ENCODE peak calls at places on chromosome 11, in seven cellular contexts. P is body of pancreas; L is GM12865; J is ovary; W is HFFc6; K is GM12864; T is CD8-positive, alpha-beta T cell. O is an unnamed sample.

GRCh38 chr11:47152953-47153950 is 23.4 kb downstream of the ARFGAP2 start:
- DNase-seq in W (peak), P (peak), K (no peak), J (peak), L (peak), T (peak), O (peak)

GRCh38 chr11:47189100-47189834 is 3.0 kb upstream of the PACSIN3 start:
- DNase-seq in T (no peak), W (peak), J (no peak), P (no peak), K (no peak), L (no peak), O (peak)

GRCh38 chr11:82675838-82676237 is 57.8 kb downstream of the FAM181B start:
- DNase-seq in T (no peak), L (peak), J (no peak), P (no peak), W (no peak), K (no peak), O (no peak)

GRCh38 chr11:129995163-129995562 is 7.5 kb downstream of the PRDM10 start:
- DNase-seq in W (no peak), T (no peak), P (no peak), J (no peak), K (no peak), L (no peak), O (no peak)

GRCh38 chr11:125141178-125141577 is 23.4 kb upstream of the PKNOX2 start:
- DNase-seq in T (no peak), L (no peak), J (no peak), W (no peak), P (no peak), K (no peak), O (no peak)

GRCh38 chr11:111483431-111483830 is 28.8 kb downstream of the BTG4 start:
- DNase-seq in T (no peak), W (no peak), L (no peak), K (no peak), J (no peak), P (no peak), O (no peak)

GRCh38 chr11:61020706-61021235 is 49.3 kb downstream of the CD6 start:
- DNase-seq in P (no peak), T (no peak), L (no peak), J (no peak), W (no peak), K (no peak), O (no peak)

GRCh38 chr11:125071408-125071807 is 8.3 kb downstream of the SLC37A2 start:
- DNase-seq in W (no peak), L (no peak), T (no peak), J (peak), P (no peak), K (no peak), O (no peak)

GRCh38 chr11:12680246-12680939 is 6.2 kb downstream of the TEAD1 start:
- DNase-seq in W (peak), P (peak), L (peak), K (peak), J (peak), T (no peak), O (peak)

GRCh38 chr11:68446046-68446725 is 14.4 kb upstream of the PPP6R3 start:
- DNase-seq in K (no peak), P (no peak), W (no peak), T (no peak), L (no peak), J (no peak), O (no peak)

GRCh38 chr11:62544521-62545436 is 1.8 kb downstream of the AHNAK start:
- DNase-seq in L (peak), K (no peak), P (no peak), J (no peak), T (peak), W (no peak), O (no peak)

GRCh38 chr11:83818349-83818748 is 532.2 kb upstream of the CCDC90B start:
- DNase-seq in L (no peak), P (no peak), K (no peak), W (peak), T (no peak), J (no peak), O (no peak)

GRCh38 chr11:94632356-94632755 is 65.2 kb downstream of the PIWIL4 start:
- DNase-seq in T (no peak), K (no peak), W (no peak), L (no peak), P (no peak), J (no peak), O (no peak)

GRCh38 chr11:19985106-19985505 is 175.2 kb downstream of the DBX1 start:
- DNase-seq in K (no peak), W (no peak), L (no peak), T (no peak), P (no peak), J (no peak), O (no peak)

GRCh38 chr11:12177739-12178338 is 67.4 kb downstream of the MICAL2 start:
- DNase-seq in P (no peak), W (peak), K (no peak), L (no peak), J (no peak), T (no peak), O (no peak)

GRCh38 chr11:110433393-110434333 is 3.9 kb downstream of the FDX1 start:
- DNase-seq in L (peak), W (no peak), P (no peak), J (no peak), T (no peak), K (no peak), O (no peak)

GRCh38 chr11:124763156-124763947 is 1.3 kb upstream of the ESAM start:
- DNase-seq in K (peak), P (peak), W (peak), L (peak), J (peak), T (peak), O (peak)

GRCh38 chr11:78783846-78784245 is 209.2 kb upstream of the NARS2 start:
- DNase-seq in L (no peak), T (no peak), P (no peak), J (no peak), K (no peak), W (no peak), O (no peak)

GRCh38 chr11:67484847-67485311 is 2.1 kb downstream of the AIP start:
- DNase-seq in W (no peak), J (no peak), P (no peak), L (peak), T (peak), K (no peak), O (no peak)

GRCh38 chr11:111918390-111919256 is at the start of gene C11orf52:
- DNase-seq in P (peak), W (no peak), K (no peak), J (peak), T (no peak), L (no peak), O (no peak)

GRCh38 chr11:132586801-132587200 is 945.5 kb downstream of the OPCML start:
- DNase-seq in P (no peak), J (no peak), L (no peak), W (peak), T (no peak), K (no peak), O (peak)

GRCh38 chr11:79932612-79933011 is 491.8 kb upstream of the TENM4 start:
- DNase-seq in K (no peak), J (no peak), T (no peak), W (no peak), P (no peak), L (no peak), O (no peak)

GRCh38 chr11:60515144-60515855 is at the start of gene MS4A13:
- DNase-seq in L (no peak), W (no peak), K (no peak), T (no peak), P (no peak), J (no peak), O (no peak)

GRCh38 chr11:116990811-116991210 is 107.4 kb downstream of the SIK3 start:
- DNase-seq in W (no peak), K (no peak), L (no peak), P (no peak), J (no peak), T (no peak), O (no peak)

GRCh38 chr11:46903846-46904245 is 14.5 kb downstream of the LRP4 start:
- DNase-seq in P (no peak), K (no peak), L (no peak), T (no peak), W (no peak), J (no peak), O (no peak)

GRCh38 chr11:65043881-65044501 is 3.0 kb downstream of the SAC3D1 start:
- DNase-seq in T (no peak), W (peak), K (no peak), L (no peak), P (no peak), J (no peak), O (no peak)

GRCh38 chr11:64619811-64620285 is 28.8 kb downstream of the SLC22A12 start:
- DNase-seq in P (peak), K (no peak), L (no peak), W (peak), T (no peak), J (peak), O (no peak)

GRCh38 chr11:46695345-46696211 is 4.8 kb downstream of the ARHGAP1 start:
- DNase-seq in W (no peak), T (no peak), P (no peak), L (no peak), J (no peak), K (no peak), O (no peak)

GRCh38 chr11:120134931-120135228 is 3.0 kb downstream of the TRIM29 start:
- DNase-seq in K (no peak), P (no peak), W (no peak), J (peak), T (peak), L (no peak), O (no peak)

GRCh38 chr11:11550534-11550933 is 71.3 kb downstream of the GALNT18 start:
- DNase-seq in K (no peak), W (no peak), P (no peak), T (no peak), L (no peak), J (no peak), O (no peak)

GRCh38 chr11:117924631-117925170 is 4.5 kb downstream of the TMPRSS13 start:
- DNase-seq in L (no peak), J (no peak), K (no peak), T (no peak), P (no peak), W (no peak), O (no peak)

GRCh38 chr11:8265681-8266241 is 2.1 kb upstream of the LMO1 start:
- DNase-seq in P (no peak), W (no peak), K (no peak), T (no peak), J (no peak), L (no peak), O (no peak)

GRCh38 chr11:92941676-92942571 is 27.5 kb upstream of the MTNR1B start:
- DNase-seq in J (no peak), P (peak), K (no peak), L (peak), W (peak), T (no peak), O (peak)

GRCh38 chr11:88779551-88779950 is 286.2 kb downstream of the GRM5 start:
- DNase-seq in K (no peak), J (no peak), T (no peak), L (no peak), W (peak), P (no peak), O (peak)

GRCh38 chr11:67604815-67605214 is 1.9 kb upstream of the NDUFV1 start:
- DNase-seq in K (no peak), L (no peak), J (no peak), T (no peak), W (no peak), P (no peak), O (no peak)

GRCh38 chr11:77776455-77776854 is 44.1 kb downstream of the RSF1 start:
- DNase-seq in L (peak), P (no peak), J (no peak), W (peak), K (no peak), T (no peak), O (no peak)

DNA sequence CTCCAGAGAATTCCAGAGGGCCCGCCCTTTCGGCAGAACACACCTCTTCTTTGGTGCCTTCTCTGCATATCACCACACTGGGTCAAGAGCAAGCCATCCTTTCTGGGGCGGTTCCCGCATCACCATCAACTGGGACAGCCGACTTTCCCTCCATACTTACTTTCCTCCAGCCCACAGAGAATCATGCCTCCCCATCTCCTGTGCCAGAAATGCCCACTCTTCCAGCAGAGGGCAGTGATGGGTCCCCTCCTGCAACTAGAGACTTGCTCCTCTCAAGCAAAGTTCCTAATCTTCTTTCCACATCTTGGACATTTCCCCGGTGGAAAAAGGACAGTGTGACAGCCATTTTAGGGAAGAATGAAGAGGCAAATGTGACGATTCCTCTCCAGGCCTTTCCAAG is 157.7 kb downstream of the C11orf91 start:
- DNase-seq in L (peak), T (peak), W (peak), K (no peak), P (peak), J (peak), O (no peak)
- TF ChIP-seq CTCF in L (peak), T (no peak), W (peak), K (peak), P (peak), J (no peak), O (peak)

GRCh38 chr11:15075162-15075526 is 1.8 kb downstream of the CALCB start:
- DNase-seq in W (no peak), T (no peak), J (no peak), L (no peak), P (no peak), K (no peak), O (no peak)
- TF ChIP-seq CTCF in W (peak), T (peak), J (no peak), L (no peak), P (no peak), K (no peak), O (no peak)

GRCh38 chr11:16780146-16780545 is 41.7 kb downstream of the C11orf58 start:
- DNase-seq in L (no peak), J (no peak), T (no peak), W (no peak), P (no peak), K (no peak), O (no peak)

GRCh38 chr11:16782226-16782919 is 43.9 kb downstream of the C11orf58 start:
- DNase-seq in L (no peak), T (no peak), K (no peak), J (no peak), P (no peak), W (no peak), O (no peak)

GRCh38 chr11:16783321-16783801 is 44.9 kb downstream of the C11orf58 start:
- DNase-seq in P (no peak), J (no peak), T (no peak), W (no peak), L (no peak), K (no peak), O (no peak)

GRCh38 chr11:16780698-16781550 is 42.5 kb downstream of the C11orf58 start:
- DNase-seq in K (no peak), J (no peak), W (no peak), L (no peak), T (no peak), P (no peak), O (no peak)

DNA sequence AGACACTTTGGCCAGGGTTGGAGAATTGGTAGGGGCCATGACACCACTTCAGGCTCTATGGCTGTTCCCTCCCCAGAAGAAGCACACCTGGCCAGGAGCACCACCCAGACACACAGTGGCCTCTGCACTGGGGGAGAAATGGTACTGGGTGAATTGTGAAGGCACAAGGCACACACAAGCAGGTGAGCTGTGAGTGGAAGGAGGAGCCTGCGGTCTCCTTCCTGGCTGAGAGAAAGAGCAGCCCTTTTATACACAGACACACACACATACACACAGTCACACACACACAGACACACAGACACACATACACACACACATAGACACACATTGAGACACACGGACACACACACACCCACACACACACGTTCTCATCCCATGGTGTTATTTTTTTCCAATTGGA is 43.4 kb downstream of the C11orf58 start:
- DNase-seq in T (no peak), P (no peak), L (no peak), W (no peak), J (no peak), K (no peak), O (no peak)
- TF ChIP-seq CTCF in T (no peak), P (no peak), L (no peak), W (no peak), J (no peak), K (no peak), O (no peak)

GRCh38 chr11:22536036-22536435 is 89.6 kb downstream of the FANCF start:
- DNase-seq in T (no peak), J (no peak), P (no peak), W (no peak), K (no peak), L (no peak), O (no peak)

DNA sequence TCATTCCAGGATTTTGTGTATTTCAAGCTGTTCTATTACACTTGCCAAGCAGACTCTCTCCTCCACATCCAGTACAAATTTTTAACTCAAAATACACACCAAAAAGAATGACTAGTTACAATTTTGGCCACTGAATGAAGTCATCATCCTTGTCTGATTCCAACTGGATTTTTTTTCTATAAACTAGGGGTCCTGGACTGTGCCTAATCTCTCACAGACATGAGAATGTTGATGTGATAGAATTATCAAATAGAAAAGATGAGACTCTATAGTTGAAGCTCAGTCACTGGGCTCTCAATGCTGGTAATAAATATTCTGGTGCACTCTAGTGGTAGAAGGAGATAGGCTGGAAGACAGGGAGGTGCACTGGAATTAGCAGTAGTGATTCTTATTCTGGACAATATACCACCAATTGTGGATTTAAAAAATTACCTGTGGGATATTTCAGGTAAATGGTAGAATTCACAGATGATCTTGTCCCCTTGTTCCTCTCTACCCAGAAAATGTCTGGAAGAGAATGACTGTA is 85.7 kb downstream of the FANCF start:
- DNase-seq in P (peak), T (no peak), K (no peak), W (no peak), J (no peak), L (no peak), O (peak)
- TF ChIP-seq CTCF in P (peak), T (peak), K (peak), W (no peak), J (no peak), L (peak), O (peak)

GRCh38 chr11:75525433-75526191 is at the start of gene GDPD5:
- DNase-seq in P (peak), J (peak), K (peak), T (peak), W (peak), L (peak), O (peak)
- TF ChIP-seq CTCF in P (peak), J (peak), K (peak), T (peak), W (peak), L (peak), O (peak)

DNA sequence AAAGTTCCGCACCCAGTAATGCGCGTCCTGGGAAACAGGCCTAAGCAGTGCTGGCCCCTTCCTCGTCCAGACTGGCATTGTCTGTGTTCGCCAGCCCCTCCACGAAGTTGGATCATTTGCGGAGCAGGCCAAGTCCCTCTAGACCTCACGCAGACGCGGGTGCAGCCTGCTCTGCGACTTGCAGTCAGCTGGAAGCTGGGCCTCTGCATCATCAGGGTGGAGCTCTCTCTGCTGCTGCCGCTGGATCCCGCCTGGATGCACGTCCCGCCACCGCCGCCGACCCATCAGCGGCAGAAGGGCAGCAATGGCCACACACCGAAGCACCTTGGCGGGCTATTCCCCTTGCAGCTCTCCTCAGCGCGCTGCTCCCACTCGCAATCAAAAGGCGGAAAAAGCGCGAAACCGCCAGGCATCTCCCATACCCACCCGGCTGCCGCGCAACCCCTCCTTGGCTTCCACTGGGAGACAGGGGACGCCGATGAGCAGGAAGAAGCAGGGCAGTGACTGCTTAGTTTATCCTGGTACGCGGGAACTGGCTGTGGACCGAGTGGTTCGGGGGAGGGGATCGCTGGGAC is 34.1 kb upstream of the GLYATL1 start:
- DNase-seq in L (no peak), T (no peak), K (no peak), P (peak), J (no peak), W (peak), O (no peak)
- TF ChIP-seq CTCF in L (no peak), T (no peak), K (no peak), P (no peak), J (no peak), W (no peak), O (peak)

O was measured in astrocyte of the cerebellum.